ENCODE peak calls at places on chromosomes 4 and X, in eight cellular contexts. H is suprapubic skin, P is K562, T is spleen, Z is vagina, U is heart left ventricle, A is body of pancreas, B is sigmoid colon. L is an unnamed sample.

GRCh38 chr4:7618361-7618760 is 183.6 kb upstream of the PSAPL1 start:
- DNase-seq in H (no peak), P (no peak), T (no peak), Z (no peak), U (no peak), A (no peak), B (no peak), L (no peak)

GRCh38 chr4:113975578-113975977 is 3.9 kb downstream of the ARSJ start:
- DNase-seq in H (no peak), P (no peak), T (no peak), Z (no peak), U (no peak), A (no peak), B (no peak), L (no peak)

GRCh38 chr4:75629239-75629638 is 1.1 kb downstream of the CDKL2 start:
- DNase-seq in H (no peak), P (no peak), T (no peak), Z (no peak), U (no peak), A (no peak), B (no peak), L (no peak)

GRCh38 chr4:145784036-145784435 is 104.1 kb downstream of the C4orf51 start:
- DNase-seq in H (no peak), P (no peak), T (no peak), Z (no peak), U (no peak), A (no peak), B (no peak), L (no peak)

GRCh38 chrX:110346681-110347080 is 12.0 kb upstream of the RTL9 start:
- DNase-seq in H (peak; percentile 61), P (peak; percentile 73), T (no peak), Z (no peak), U (no peak), A (peak; percentile 20), B (no peak), L (peak; percentile 25)

GRCh38 chr4:13527983-13528822 is 16.1 kb downstream of the NKX3-2 start:
- DNase-seq in H (no peak), P (no peak), T (peak; percentile 79), Z (peak; percentile 70), U (no peak), A (no peak), B (peak; percentile 68), L (no peak)

GRCh38 chr4:48228887-48229462 is 40.7 kb downstream of the TEC start:
- DNase-seq in H (no peak), P (no peak), T (no peak), Z (no peak), U (no peak), A (no peak), B (no peak), L (no peak)

GRCh38 chrX:9597361-9598035 is 132.6 kb downstream of the TBL1X start:
- DNase-seq in H (no peak), P (no peak), T (no peak), Z (no peak), U (no peak), A (no peak), B (no peak), L (no peak)

GRCh38 chr4:98577956-98578355 is 80.5 kb downstream of the TSPAN5 start:
- DNase-seq in H (no peak), P (no peak), T (no peak), Z (no peak), U (no peak), A (no peak), B (no peak), L (no peak)

GRCh38 chr4:185592845-185593488 is 57.7 kb upstream of the PDLIM3 start:
- DNase-seq in H (no peak), P (peak; percentile 6), T (no peak), Z (no peak), U (no peak), A (no peak), B (no peak), L (no peak)

GRCh38 chrX:93259029-93259428 is 414.3 kb downstream of the NAP1L3 start:
- DNase-seq in H (no peak), P (no peak), T (no peak), Z (no peak), U (no peak), A (no peak), B (no peak), L (no peak)

GRCh38 chr4:156475322-156475721 is 496.3 kb downstream of the PDGFC start:
- DNase-seq in H (no peak), P (no peak), T (no peak), Z (no peak), U (no peak), A (no peak), B (no peak), L (no peak)

GRCh38 chrX:56281789-56282188 is 49.6 kb downstream of the KLF8 start:
- DNase-seq in H (no peak), P (peak; percentile 14), T (no peak), Z (no peak), U (no peak), A (no peak), B (no peak), L (no peak)

GRCh38 chr4:173171098-173171497 is 2.5 kb downstream of the GALNT7 start:
- DNase-seq in H (no peak), P (peak; percentile 69), T (no peak), Z (no peak), U (no peak), A (no peak), B (no peak), L (no peak)

GRCh38 chrX:80489166-80489565 is 68.9 kb downstream of the TENT5D start:
- DNase-seq in H (no peak), P (no peak), T (no peak), Z (no peak), U (no peak), A (no peak), B (no peak), L (no peak)

GRCh38 chr4:159010563-159011260 is 92.2 kb upstream of the RAPGEF2 start:
- DNase-seq in H (no peak), P (no peak), T (no peak), Z (no peak), U (peak; percentile 75), A (peak; percentile 75), B (peak; percentile 92), L (peak; percentile 77)

DNA sequence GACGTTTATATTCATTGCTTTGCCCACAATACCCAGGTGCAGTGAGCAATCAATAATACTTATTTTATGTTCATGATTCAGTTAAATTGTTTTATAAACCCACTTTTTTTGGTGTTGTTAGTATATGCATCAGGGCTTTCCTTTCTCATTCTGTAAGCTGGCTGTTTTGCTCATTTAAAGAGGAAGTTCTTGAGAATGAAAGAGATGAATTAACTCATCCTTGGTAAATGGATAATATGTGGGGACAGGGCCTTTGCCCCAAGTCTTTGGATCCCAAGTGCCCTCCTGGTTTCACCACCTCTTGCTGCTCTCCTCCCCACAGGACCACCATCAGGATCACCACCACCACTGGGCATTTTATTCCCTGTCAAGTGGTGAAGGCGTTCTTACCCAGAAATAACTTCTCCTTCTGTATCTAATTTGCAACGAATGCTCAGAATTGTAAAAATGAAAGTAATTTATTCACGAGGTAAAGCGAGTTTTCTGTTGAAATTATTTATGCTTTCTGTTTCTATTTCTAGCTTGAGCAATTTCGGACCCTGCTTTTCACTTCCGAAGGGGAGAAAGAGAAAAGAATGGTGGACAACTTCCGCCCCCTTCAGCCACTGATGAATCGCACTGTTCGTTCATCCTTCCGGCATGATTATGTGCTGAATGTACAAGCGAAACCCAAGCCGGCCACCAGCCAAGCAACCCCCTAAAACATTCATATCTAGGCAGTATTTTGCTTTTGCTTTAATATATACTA is 8.1 kb upstream of the ZRSR2 start:
- DNase-seq in H (no peak), P (no peak), T (no peak), Z (no peak), U (no peak), A (no peak), B (no peak), L (no peak)
- H3K4me3 ChIP-seq in H (no peak overlapping the region), P (no peak overlapping the region), T (peak overlapping the region; percentile 14), Z (no peak overlapping the region), U (no peak overlapping the region), A (no peak overlapping the region), B (no peak overlapping the region), L (no peak overlapping the region)

DNA sequence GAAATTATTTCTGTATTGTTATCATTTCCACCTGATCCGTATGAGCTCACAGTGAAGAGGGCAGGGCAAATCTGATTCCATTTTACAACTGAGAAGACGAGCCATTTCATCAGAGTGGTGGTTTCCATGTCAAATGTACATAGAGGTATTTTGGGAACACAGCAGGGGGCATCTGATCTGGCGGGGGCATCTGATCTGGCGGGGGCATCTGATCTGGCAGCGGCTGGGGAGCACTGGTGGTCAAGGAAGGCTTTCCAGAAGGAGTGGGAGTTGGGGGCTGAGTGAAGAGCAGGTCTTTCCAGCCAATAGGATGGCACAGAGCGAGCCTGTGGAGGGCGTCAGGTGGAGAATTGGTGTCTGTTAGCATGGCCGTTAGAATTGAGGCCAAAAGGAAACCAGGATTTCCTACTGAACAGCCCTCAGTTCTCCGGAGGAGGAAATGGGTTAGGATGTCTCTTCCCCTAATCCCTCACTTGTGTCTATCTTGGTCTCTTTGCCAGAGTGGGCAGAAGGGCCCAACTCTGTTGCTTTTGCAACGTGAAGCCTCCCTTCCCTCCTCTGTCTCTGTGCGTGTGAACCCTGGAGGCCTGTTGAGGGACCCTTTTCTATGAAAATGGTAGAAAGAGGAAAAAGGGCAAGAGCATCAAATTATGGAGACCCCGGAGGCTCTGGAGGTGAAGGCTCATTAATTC is 41.3 kb downstream of the RHOH start:
- DNase-seq in H (no peak), P (peak; percentile 54), T (no peak), Z (no peak), U (no peak), A (no peak), B (no peak), L (no peak)
- H3K36me3 ChIP-seq in H (no peaks in the 10 kb centered on the region), P (peaks cover 46% of the 10 kb centered on the region), T (peaks cover 29% of the 10 kb centered on the region), Z (no peaks in the 10 kb centered on the region), U (no peaks in the 10 kb centered on the region), A (no peaks in the 10 kb centered on the region), B (no peaks in the 10 kb centered on the region), L (no peaks in the 10 kb centered on the region)

DNA sequence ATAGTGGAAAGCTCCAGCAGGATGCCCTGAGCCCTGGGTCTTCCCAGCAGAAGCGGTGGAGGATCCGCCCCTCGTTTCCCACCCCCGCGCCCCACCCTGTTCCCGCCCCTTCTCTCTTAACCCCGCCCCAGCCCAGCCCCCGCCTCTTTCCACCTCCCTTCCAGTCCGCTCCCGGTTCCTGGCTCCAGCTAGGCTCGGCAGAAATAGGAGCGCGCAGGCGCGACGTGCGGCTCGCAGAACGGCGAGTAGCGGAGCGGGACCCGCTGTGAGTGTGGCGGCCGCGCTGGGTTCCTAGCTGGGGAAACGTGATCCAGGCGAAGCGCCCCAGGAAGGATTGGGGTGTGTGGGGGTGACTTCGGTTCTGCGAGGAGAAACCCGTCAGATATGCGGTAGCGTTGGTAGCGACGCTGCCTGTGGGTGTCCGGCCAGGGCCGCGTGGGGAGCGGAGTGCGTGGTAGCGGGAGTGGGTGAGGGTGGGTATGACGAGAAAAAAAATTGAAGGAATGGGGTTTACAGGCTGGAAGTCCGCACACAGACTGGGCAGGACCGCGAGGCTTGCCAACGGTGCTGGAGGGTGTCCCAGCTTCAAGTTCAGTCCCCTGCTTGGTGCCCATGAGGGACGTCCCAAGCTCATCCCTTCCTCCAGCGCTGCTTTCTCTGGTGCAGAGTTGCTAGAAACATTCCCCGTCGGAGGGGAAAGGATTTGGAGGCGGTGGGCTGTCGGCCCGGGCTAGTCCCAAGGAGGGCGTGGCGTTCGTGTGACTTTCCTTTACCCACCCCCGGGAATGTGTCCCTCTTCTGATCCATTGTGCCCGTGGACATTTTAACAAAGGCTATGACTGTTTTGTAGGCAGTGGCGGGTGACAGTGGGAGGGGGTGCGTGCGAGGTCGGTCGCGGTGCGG is at the start of gene PRRG1:
- DNase-seq in H (peak; percentile 81), P (peak; percentile 83), T (peak; percentile 80), Z (no peak), U (peak; percentile 86), A (peak; percentile 76), B (peak; percentile 87), L (peak; percentile 82)
- TF ChIP-seq POLR2A in H (no peak), P (peak; percentile 79), T (no peak), Z (peak; percentile 59), U (no peak), A (peak; percentile 69), B (peak; percentile 52), L (peak; percentile 76)

GRCh38 chrX:47583240-47583861 is 1.1 kb downstream of the TIMP1 start:
- DNase-seq in H (no peak), P (no peak), T (no peak), Z (no peak), U (no peak), A (no peak), B (no peak), L (no peak)
- H3K4me3 ChIP-seq in H (peak overlapping the region; percentile 50), P (peak overlapping the region; percentile 75), T (peak overlapping the region; percentile 13), Z (peak overlapping the region; percentile 50), U (no peak overlapping the region), A (no peak overlapping the region), B (no peak overlapping the region), L (no peak overlapping the region)